ENCODE peak calls at places on chromosomes 13 and 19, in four cellular contexts. One of them, this sample, is unnamed. For H3K4me1 and H3K9me3, the result is how much of the 10 kb centered on the place peaks cover.

GRCh38 chr13:48817166-48817802 is 158.4 kb upstream of the FNDC3A start:
- DNase-seq in A673: no peak
- DNase-seq in CD8-positive, alpha-beta T cell: no peak
- DNase-seq in psoas muscle: no peak
- DNase-seq in this sample: no peak

GRCh38 chr13:83905641-83906040 is 23.4 kb upstream of the SLITRK1 start:
- DNase-seq in A673: no peak
- DNase-seq in CD8-positive, alpha-beta T cell: no peak
- DNase-seq in psoas muscle: no peak
- DNase-seq in this sample: no peak

GRCh38 chr13:113792821-113793717 is 34.0 kb downstream of the TMEM255B start:
- DNase-seq in A673: no peak
- DNase-seq in CD8-positive, alpha-beta T cell: no peak
- DNase-seq in psoas muscle: peak
- DNase-seq in this sample: no peak

GRCh38 chr19:14404322-14404721 is 14.8 kb downstream of the DDX39A start:
- DNase-seq in A673: no peak
- DNase-seq in CD8-positive, alpha-beta T cell: no peak
- DNase-seq in psoas muscle: no peak
- DNase-seq in this sample: no peak

GRCh38 chr13:34153428-34154180 is 335.7 kb downstream of the RFC3 start:
- DNase-seq in A673: no peak
- DNase-seq in CD8-positive, alpha-beta T cell: no peak
- DNase-seq in psoas muscle: no peak
- DNase-seq in this sample: no peak

GRCh38 chr13:106432636-106433035 is 102.8 kb downstream of the EFNB2 start:
- DNase-seq in A673: no peak
- DNase-seq in CD8-positive, alpha-beta T cell: no peak
- DNase-seq in psoas muscle: no peak
- DNase-seq in this sample: no peak

GRCh38 chr13:35460061-35460460 is 16.4 kb downstream of the MAB21L1 start:
- DNase-seq in A673: no peak
- DNase-seq in CD8-positive, alpha-beta T cell: no peak
- DNase-seq in psoas muscle: no peak
- DNase-seq in this sample: no peak

GRCh38 chr19:7856679-7857663 is 17.2 kb downstream of the PRR36 start:
- DNase-seq in A673: no peak
- DNase-seq in CD8-positive, alpha-beta T cell: no peak
- DNase-seq in psoas muscle: peak
- DNase-seq in this sample: no peak

GRCh38 chr19:35213678-35214632 is 14.6 kb downstream of the FAM187B start:
- DNase-seq in A673: peak
- DNase-seq in CD8-positive, alpha-beta T cell: peak
- DNase-seq in psoas muscle: peak
- DNase-seq in this sample: no peak

GRCh38 chr13:73981595-73981994 is 152.6 kb downstream of the KLF12 start:
- DNase-seq in A673: no peak
- DNase-seq in CD8-positive, alpha-beta T cell: no peak
- DNase-seq in psoas muscle: no peak
- DNase-seq in this sample: no peak

GRCh38 chr13:52599853-52600603 is 42.2 kb upstream of the HNRNPA1L2 start:
- DNase-seq in A673: peak
- DNase-seq in CD8-positive, alpha-beta T cell: no peak
- DNase-seq in psoas muscle: peak
- DNase-seq in this sample: peak

GRCh38 chr19:10206226-10206873 is 11.6 kb upstream of the DNMT1 start:
- DNase-seq in A673: no peak
- DNase-seq in CD8-positive, alpha-beta T cell: no peak
- DNase-seq in psoas muscle: no peak
- DNase-seq in this sample: peak

GRCh38 chr19:33473644-33474305 is 47.8 kb downstream of the PEPD start:
- DNase-seq in A673: peak
- DNase-seq in CD8-positive, alpha-beta T cell: no peak
- DNase-seq in psoas muscle: no peak
- DNase-seq in this sample: peak

GRCh38 chr13:73090116-73090811 is 31.5 kb downstream of the KLF5 start:
- DNase-seq in A673: peak
- DNase-seq in CD8-positive, alpha-beta T cell: no peak
- DNase-seq in psoas muscle: no peak
- DNase-seq in this sample: peak

GRCh38 chr13:30119476-30119875 is 187.9 kb downstream of the KATNAL1 start:
- DNase-seq in A673: peak
- DNase-seq in CD8-positive, alpha-beta T cell: peak
- DNase-seq in psoas muscle: no peak
- DNase-seq in this sample: peak

GRCh38 chr13:64925284-64925683 is 2304.9 kb downstream of the PCDH9 start:
- DNase-seq in A673: peak
- DNase-seq in CD8-positive, alpha-beta T cell: no peak
- DNase-seq in psoas muscle: no peak
- DNase-seq in this sample: peak

GRCh38 chr13:112984954-112985802 is 16.2 kb downstream of the MCF2L start:
- DNase-seq in A673: no peak
- DNase-seq in CD8-positive, alpha-beta T cell: no peak
- DNase-seq in psoas muscle: no peak
- DNase-seq in this sample: no peak

GRCh38 chr19:4636761-4637160 is 2.6 kb upstream of the TNFAIP8L1 start:
- DNase-seq in A673: no peak
- DNase-seq in CD8-positive, alpha-beta T cell: no peak
- DNase-seq in psoas muscle: no peak
- DNase-seq in this sample: no peak
- H3K4me1 ChIP-seq in A673: under half
- H3K4me1 ChIP-seq in CD8-positive, alpha-beta T cell: under half
- H3K4me1 ChIP-seq in psoas muscle: under half
- H3K4me1 ChIP-seq in this sample: under half

GRCh38 chr13:26025196-26025595 is 26.6 kb downstream of the SHISA2 start:
- DNase-seq in A673: no peak
- DNase-seq in CD8-positive, alpha-beta T cell: no peak
- DNase-seq in psoas muscle: no peak
- DNase-seq in this sample: no peak

GRCh38 chr13:26034018-26034417 is 17.8 kb downstream of the SHISA2 start:
- DNase-seq in A673: no peak
- DNase-seq in CD8-positive, alpha-beta T cell: no peak
- DNase-seq in psoas muscle: no peak
- DNase-seq in this sample: no peak

GRCh38 chr13:26025771-26026170 is 26.0 kb downstream of the SHISA2 start:
- DNase-seq in A673: no peak
- DNase-seq in CD8-positive, alpha-beta T cell: no peak
- DNase-seq in psoas muscle: no peak
- DNase-seq in this sample: no peak

GRCh38 chr13:26026211-26026610 is 25.6 kb downstream of the SHISA2 start:
- DNase-seq in A673: no peak
- DNase-seq in CD8-positive, alpha-beta T cell: no peak
- DNase-seq in psoas muscle: no peak
- DNase-seq in this sample: no peak

DNA sequence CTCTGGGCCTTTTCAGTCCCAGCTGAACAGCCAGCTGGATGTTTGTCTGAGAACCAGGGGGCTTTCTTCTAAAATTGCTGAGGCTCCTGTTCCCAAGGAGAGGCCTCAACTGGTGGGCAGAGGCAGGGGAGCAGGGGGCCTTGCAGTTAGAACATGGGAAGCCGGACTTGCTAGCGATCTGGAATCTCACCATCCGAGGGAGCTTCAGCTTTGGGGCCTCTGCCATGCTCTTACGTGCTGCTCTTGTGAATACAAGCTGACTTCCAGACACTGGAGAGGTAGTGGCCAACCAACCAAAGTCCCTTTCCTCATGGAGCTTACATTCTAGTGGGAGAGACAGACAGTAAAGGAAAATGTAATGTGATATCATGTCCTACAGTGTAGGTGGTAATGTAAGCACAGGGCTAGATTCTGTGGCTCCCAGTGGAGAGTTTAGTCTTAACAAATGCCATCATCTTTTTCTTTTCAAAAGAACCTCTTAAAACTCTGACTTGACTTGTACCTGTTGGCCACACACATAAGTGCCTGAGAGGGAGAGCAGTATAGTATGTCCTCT is 22.2 kb downstream of the SHISA2 start:
- DNase-seq in A673: no peak
- DNase-seq in CD8-positive, alpha-beta T cell: no peak
- DNase-seq in psoas muscle: no peak
- DNase-seq in this sample: no peak
- H3K9me3 ChIP-seq in A673: under half
- H3K9me3 ChIP-seq in CD8-positive, alpha-beta T cell: under half
- H3K9me3 ChIP-seq in psoas muscle: under half
- H3K9me3 ChIP-seq in this sample: under half

GRCh38 chr19:43562211-43562697 is 13.1 kb downstream of the XRCC1 start:
- DNase-seq in A673: no peak
- DNase-seq in CD8-positive, alpha-beta T cell: no peak
- DNase-seq in psoas muscle: no peak
- DNase-seq in this sample: no peak
- H3K27ac ChIP-seq in A673: peak
- H3K27ac ChIP-seq in CD8-positive, alpha-beta T cell: peak
- H3K27ac ChIP-seq in psoas muscle: peak
- H3K27ac ChIP-seq in this sample: peak

DNA sequence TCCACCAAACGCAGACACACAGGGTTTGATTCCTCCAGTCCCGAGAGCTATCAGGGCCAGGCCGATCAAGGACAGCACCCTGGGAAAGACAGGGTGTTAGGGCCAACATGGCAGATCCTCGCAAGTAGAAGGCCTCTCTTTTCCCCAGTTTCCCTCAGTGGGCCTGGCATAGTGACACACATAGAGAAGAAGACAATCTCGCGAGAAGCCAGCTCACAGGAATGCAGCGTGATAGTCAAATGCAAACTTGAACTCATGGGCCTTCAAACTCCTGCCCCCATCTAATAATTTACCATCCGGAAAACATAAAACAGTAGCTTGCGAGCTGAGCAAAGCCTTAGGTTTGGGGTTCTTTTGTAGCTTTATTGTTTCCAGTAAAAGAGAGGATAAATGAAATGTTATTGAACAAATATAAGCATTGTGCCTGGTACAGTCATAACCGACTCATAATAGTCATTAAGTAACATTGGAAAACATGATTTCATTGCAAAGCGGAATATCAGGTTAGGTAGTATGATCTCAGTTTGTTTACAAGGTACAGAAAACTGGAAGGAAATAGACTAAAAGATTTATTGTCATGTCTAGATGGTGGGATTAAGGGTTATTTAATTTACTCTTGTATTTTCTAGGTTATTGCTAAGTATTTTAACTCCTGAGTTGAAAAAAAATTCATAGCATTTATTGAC is 30.5 kb downstream of the SLC15A1 start:
- DNase-seq in A673: no peak
- DNase-seq in CD8-positive, alpha-beta T cell: no peak
- DNase-seq in psoas muscle: no peak
- DNase-seq in this sample: no peak
- H3K4me1 ChIP-seq in A673: under half
- H3K4me1 ChIP-seq in CD8-positive, alpha-beta T cell: under half
- H3K4me1 ChIP-seq in psoas muscle: under half
- H3K4me1 ChIP-seq in this sample: under half

DNA sequence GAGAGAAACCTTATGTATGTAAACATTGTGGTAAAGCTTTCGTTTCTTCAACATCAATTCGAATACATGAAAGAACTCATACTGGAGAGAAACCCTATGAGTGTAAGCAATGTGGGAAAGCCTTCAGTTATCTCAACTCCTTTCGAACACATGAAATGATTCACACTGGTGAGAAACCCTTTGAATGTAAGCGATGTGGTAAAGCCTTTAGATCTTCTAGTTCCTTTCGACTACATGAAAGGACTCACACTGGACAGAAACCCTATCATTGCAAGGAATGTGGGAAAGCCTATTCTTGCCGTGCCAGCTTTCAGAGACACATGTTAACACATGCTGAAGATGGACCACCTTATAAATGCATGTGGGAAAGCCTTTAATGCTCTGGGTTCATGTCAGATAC is 24.7 kb downstream of the ZNF136 start:
- DNase-seq in A673: no peak
- DNase-seq in CD8-positive, alpha-beta T cell: no peak
- DNase-seq in psoas muscle: no peak
- DNase-seq in this sample: no peak
- H3K9me3 ChIP-seq in A673: half or more
- H3K9me3 ChIP-seq in CD8-positive, alpha-beta T cell: half or more
- H3K9me3 ChIP-seq in psoas muscle: half or more
- H3K9me3 ChIP-seq in this sample: half or more

GRCh38 chr13:80309926-80310325 is 31.0 kb downstream of the SPRY2 start:
- DNase-seq in A673: peak
- DNase-seq in CD8-positive, alpha-beta T cell: no peak
- DNase-seq in psoas muscle: no peak
- DNase-seq in this sample: no peak

GRCh38 chr13:80306573-80306972 is 34.4 kb downstream of the SPRY2 start:
- DNase-seq in A673: no peak
- DNase-seq in CD8-positive, alpha-beta T cell: no peak
- DNase-seq in psoas muscle: no peak
- DNase-seq in this sample: no peak

GRCh38 chr13:80303225-80303811 is 37.6 kb downstream of the SPRY2 start:
- DNase-seq in A673: no peak
- DNase-seq in CD8-positive, alpha-beta T cell: no peak
- DNase-seq in psoas muscle: no peak
- DNase-seq in this sample: no peak

GRCh38 chr13:80307401-80307987 is 33.4 kb downstream of the SPRY2 start:
- DNase-seq in A673: no peak
- DNase-seq in CD8-positive, alpha-beta T cell: no peak
- DNase-seq in psoas muscle: no peak
- DNase-seq in this sample: no peak

GRCh38 chr13:80305737-80306136 is 35.2 kb downstream of the SPRY2 start:
- DNase-seq in A673: peak
- DNase-seq in CD8-positive, alpha-beta T cell: no peak
- DNase-seq in psoas muscle: no peak
- DNase-seq in this sample: no peak
- H3K27ac ChIP-seq in A673: no peak
- H3K27ac ChIP-seq in CD8-positive, alpha-beta T cell: no peak
- H3K27ac ChIP-seq in psoas muscle: peak
- H3K27ac ChIP-seq in this sample: no peak

GRCh38 chr13:40980466-40980865 is 38.6 kb downstream of the ELF1 start:
- DNase-seq in A673: no peak
- DNase-seq in CD8-positive, alpha-beta T cell: no peak
- DNase-seq in psoas muscle: no peak
- DNase-seq in this sample: no peak
- H3K4me1 ChIP-seq in A673: under half
- H3K4me1 ChIP-seq in CD8-positive, alpha-beta T cell: half or more
- H3K4me1 ChIP-seq in psoas muscle: under half
- H3K4me1 ChIP-seq in this sample: under half

GRCh38 chr19:58020985-58021384 is 12.8 kb upstream of the ZSCAN1 start:
- DNase-seq in A673: peak
- DNase-seq in CD8-positive, alpha-beta T cell: no peak
- DNase-seq in psoas muscle: no peak
- DNase-seq in this sample: no peak

GRCh38 chr19:58021541-58022282 is 12.1 kb upstream of the ZSCAN1 start:
- DNase-seq in A673: peak
- DNase-seq in CD8-positive, alpha-beta T cell: no peak
- DNase-seq in psoas muscle: no peak
- DNase-seq in this sample: no peak

GRCh38 chr19:58020129-58020528 is 13.7 kb upstream of the ZSCAN1 start:
- DNase-seq in A673: no peak
- DNase-seq in CD8-positive, alpha-beta T cell: no peak
- DNase-seq in psoas muscle: no peak
- DNase-seq in this sample: no peak

GRCh38 chr19:58022283-58022660 is 11.6 kb upstream of the ZSCAN1 start:
- DNase-seq in A673: no peak
- DNase-seq in CD8-positive, alpha-beta T cell: no peak
- DNase-seq in psoas muscle: no peak
- DNase-seq in this sample: no peak

GRCh38 chr19:58024661-58025060 is 9.2 kb upstream of the ZSCAN1 start:
- DNase-seq in A673: no peak
- DNase-seq in CD8-positive, alpha-beta T cell: no peak
- DNase-seq in psoas muscle: no peak
- DNase-seq in this sample: no peak
- H3K9me3 ChIP-seq in A673: under half
- H3K9me3 ChIP-seq in CD8-positive, alpha-beta T cell: under half
- H3K9me3 ChIP-seq in psoas muscle: under half
- H3K9me3 ChIP-seq in this sample: under half

This sample was measured in SJSA1.